ENCODE peak calls at places on chromosome 22, in five cellular contexts. Q is transverse colon; W is cardiac muscle cell; V is A673; U is effector memory CD4-positive, alpha-beta T cell. L is an unnamed sample. For H3K4me1, the result is how much of the 10 kb centered on the place peaks cover.

GRCh38 chr22:20178075-20178921 is 27.4 kb upstream of the CCDC188 start:
- DNase-seq in Q (no peak), W (no peak), V (no peak), U (no peak), L (no peak)

GRCh38 chr22:29311468-29312217 is 3.9 kb downstream of the RASL10A start:
- DNase-seq in Q (no peak), W (no peak), V (no peak), U (no peak), L (no peak)

GRCh38 chr22:17077255-17077654 is 7.5 kb upstream of the IL17RA start:
- DNase-seq in Q (no peak), W (no peak), V (no peak), U (no peak), L (no peak)

GRCh38 chr22:32700186-32700882 is 101.2 kb upstream of the TIMP3 start:
- DNase-seq in Q (no peak), W (no peak), V (no peak), U (no peak), L (no peak)

GRCh38 chr22:42270178-42270511 is 308 bp downstream of the TCF20 start:
- DNase-seq in Q (no peak), W (no peak), V (no peak), U (peak), L (no peak)

GRCh38 chr22:33589297-33589696 is 331.0 kb downstream of the LARGE1 start:
- DNase-seq in Q (no peak), W (no peak), V (no peak), U (no peak), L (no peak)

GRCh38 chr22:28112548-28113043 is 193.5 kb upstream of the PITPNB start:
- DNase-seq in Q (no peak), W (peak), V (peak), U (no peak), L (no peak)

GRCh38 chr22:50503475-50504145 is 3.9 kb downstream of the LMF2 start:
- DNase-seq in Q (no peak), W (no peak), V (peak), U (no peak), L (no peak)

GRCh38 chr22:47369020-47369419 is 606.6 kb downstream of the TBC1D22A start:
- DNase-seq in Q (no peak), W (no peak), V (no peak), U (no peak), L (no peak)

GRCh38 chr22:20437253-20438065 is at the start of gene SCARF2:
- DNase-seq in Q (peak), W (peak), V (no peak), U (no peak), L (no peak)

GRCh38 chr22:39503590-39503989 is 1.5 kb downstream of the MIEF1 start:
- DNase-seq in Q (no peak), W (no peak), V (no peak), U (no peak), L (no peak)

GRCh38 chr22:33853200-33854097 is 66.8 kb downstream of the LARGE1 start:
- DNase-seq in Q (peak), W (peak), V (no peak), U (no peak), L (no peak)

GRCh38 chr22:37896181-37896592 is 9.9 kb upstream of the MICALL1 start:
- DNase-seq in Q (peak), W (no peak), V (no peak), U (peak), L (no peak)

GRCh38 chr22:37894939-37895670 is 11.0 kb upstream of the MICALL1 start:
- DNase-seq in Q (no peak), W (peak), V (no peak), U (no peak), L (no peak)

GRCh38 chr22:37892566-37893338 is 13.3 kb upstream of the MICALL1 start:
- DNase-seq in Q (no peak), W (no peak), V (no peak), U (no peak), L (no peak)

GRCh38 chr22:37891926-37892325 is 14.2 kb upstream of the MICALL1 start:
- DNase-seq in Q (no peak), W (no peak), V (no peak), U (no peak), L (no peak)

GRCh38 chr22:37893583-37893983 is 12.5 kb upstream of the MICALL1 start:
- DNase-seq in Q (no peak), W (no peak), V (no peak), U (no peak), L (no peak)
- H3K27ac ChIP-seq in Q (peak), W (no peak), V (no peak), U (no peak), L (no peak)

GRCh38 chr22:46050451-46050845 is 73.5 kb upstream of the WNT7B start:
- DNase-seq in Q (peak), W (no peak), V (no peak), U (no peak), L (no peak)
- H3K4me1 ChIP-seq in Q (half or more), W (under half), V (under half), U (under half), L (under half)

DNA sequence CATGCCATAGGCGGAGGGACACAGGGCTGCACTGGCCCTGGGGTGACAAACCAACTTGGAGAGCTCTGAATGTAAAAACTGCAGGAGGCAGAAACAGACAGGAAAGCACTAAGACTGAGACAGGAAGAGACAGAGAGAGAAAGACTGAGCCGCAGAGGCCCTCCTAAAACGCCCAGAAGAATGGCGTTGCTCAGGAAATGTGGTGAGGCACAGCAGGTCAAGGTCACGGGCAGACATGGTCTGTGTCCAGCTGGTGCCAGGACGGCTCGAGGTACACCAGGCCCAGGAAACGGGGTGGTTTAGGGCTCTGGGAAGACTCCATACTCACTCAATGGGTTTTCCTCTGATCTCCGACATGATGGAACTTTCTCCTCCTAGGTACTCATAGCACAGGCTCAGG is 29.1 kb downstream of the MAFF start:
- DNase-seq in Q (no peak), W (no peak), V (no peak), U (no peak), L (no peak)
- H3K27ac ChIP-seq in Q (peak), W (no peak), V (no peak), U (no peak), L (no peak)

GRCh38 chr22:24247564-24248344 is 2.9 kb upstream of the GGT5 start:
- DNase-seq in Q (peak), W (peak), V (peak), U (peak), L (peak)

GRCh38 chr22:24244144-24244787 is 616 bp downstream of the GGT5 start:
- DNase-seq in Q (no peak), W (no peak), V (no peak), U (no peak), L (no peak)

DNA sequence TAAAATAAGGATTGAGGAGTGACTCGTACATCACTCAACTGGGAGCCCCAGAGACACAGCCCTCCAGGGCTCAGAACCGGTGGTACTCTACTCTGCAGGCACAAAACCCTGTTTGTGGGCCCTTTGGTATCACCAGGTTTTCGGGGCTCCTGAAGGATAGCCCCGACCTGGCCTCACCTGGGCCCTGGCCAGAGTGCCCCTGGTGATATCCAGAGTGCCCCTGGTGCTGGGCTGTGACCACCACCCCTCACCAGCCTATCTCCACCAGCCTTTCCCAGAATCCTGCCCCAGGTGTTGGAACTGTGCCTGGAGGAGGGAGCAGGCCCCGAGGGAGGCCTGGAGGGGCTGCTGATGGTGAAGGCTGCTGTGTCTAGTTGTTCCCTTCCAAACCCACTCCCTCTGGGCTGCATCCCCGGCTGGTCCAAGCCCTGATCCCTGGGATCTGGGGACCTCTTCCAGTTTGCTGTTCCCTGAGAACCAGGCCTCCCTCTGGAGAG is 2.2 kb upstream of the GGT5 start:
- DNase-seq in Q (no peak), W (no peak), V (no peak), U (no peak), L (no peak)
- H3K4me1 ChIP-seq in Q (under half), W (under half), V (under half), U (under half), L (under half)

GRCh38 chr22:31212783-31213626 is 907 bp downstream of the LIMK2 start:
- DNase-seq in Q (no peak), W (no peak), V (peak), U (no peak), L (no peak)
- H3K27ac ChIP-seq in Q (peak), W (no peak), V (peak), U (peak), L (peak)

GRCh38 chr22:35406443-35406842 is 6.5 kb downstream of the MCM5 start:
- DNase-seq in Q (no peak), W (no peak), V (no peak), U (no peak), L (no peak)
- H3K4me1 ChIP-seq in Q (under half), W (under half), V (under half), U (under half), L (under half)

DNA sequence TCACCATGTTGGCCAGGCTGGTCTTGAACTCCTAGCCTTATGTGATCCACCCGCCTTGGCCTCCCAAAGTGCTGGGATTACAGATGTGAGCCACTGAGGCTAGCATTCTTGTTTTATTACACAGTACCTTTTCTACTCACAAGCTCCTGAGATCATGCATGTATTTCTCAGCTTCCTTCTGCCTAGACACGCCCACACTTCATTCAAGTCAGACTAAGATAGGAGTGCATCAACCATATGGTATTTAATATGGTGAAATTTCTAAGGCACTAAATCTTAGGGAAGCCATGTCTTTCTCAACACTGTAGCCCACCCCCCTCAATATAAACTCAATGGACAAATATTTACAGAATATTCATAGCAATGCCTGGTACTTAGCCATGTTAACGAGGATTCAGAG is 62.1 kb downstream of the SLC25A17 start:
- DNase-seq in Q (no peak), W (no peak), V (no peak), U (no peak), L (no peak)
- H3K27ac ChIP-seq in Q (no peak), W (no peak), V (no peak), U (no peak), L (no peak)

GRCh38 chr22:23077627-23078461 is 7.5 kb downstream of the GNAZ start:
- DNase-seq in Q (no peak), W (no peak), V (no peak), U (no peak), L (no peak)

GRCh38 chr22:23078462-23078787 is 8.1 kb downstream of the GNAZ start:
- DNase-seq in Q (no peak), W (no peak), V (no peak), U (no peak), L (no peak)

GRCh38 chr22:23079240-23079768 is 9.0 kb downstream of the GNAZ start:
- DNase-seq in Q (no peak), W (no peak), V (no peak), U (no peak), L (no peak)

GRCh38 chr22:23080542-23081290 is 10.4 kb downstream of the GNAZ start:
- DNase-seq in Q (no peak), W (no peak), V (no peak), U (no peak), L (no peak)

DNA sequence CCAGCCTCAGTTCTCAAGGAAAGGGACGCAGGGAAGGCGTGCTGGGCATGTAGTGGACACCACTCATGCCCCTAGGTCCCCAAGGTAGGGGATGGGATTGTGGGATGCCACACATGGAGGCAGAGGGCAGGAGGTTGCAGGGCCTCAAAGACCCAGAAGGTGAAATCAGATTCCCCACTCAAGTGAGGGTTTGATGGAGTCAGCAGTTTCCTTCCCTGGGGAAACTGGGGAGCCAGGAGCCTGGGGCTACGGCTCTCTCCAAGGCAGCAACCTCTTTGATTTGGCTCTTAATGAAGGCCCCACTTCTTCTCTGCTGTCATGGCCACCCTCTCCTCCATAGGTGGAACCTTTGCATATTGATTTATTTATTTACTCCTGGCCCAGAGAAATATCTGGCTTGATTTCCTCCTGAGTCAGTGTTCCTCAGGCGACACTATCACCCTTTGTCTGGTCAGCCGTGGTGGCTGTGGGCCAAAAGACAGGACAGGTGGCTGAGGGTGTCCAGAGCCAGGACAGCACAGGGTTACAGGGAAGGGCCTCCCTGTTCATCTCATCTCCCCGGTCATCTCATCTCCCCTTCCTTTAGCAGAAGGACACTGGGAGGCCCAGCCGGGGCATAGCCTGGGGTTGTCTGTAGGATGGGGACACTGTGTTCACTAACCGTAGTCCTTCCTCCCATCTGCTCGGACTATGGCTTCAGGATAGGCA is 9.6 kb downstream of the GNAZ start:
- DNase-seq in Q (no peak), W (no peak), V (no peak), U (no peak), L (no peak)
- H3K4me1 ChIP-seq in Q (under half), W (under half), V (under half), U (under half), L (under half)

L was measured in CD4-positive, CD25-positive, alpha-beta regulatory T cell.